ENCODE peak calls at places on chromosomes 12 and 14, in four cellular contexts. N is nucleus accumbens, B is epithelial cell of esophagus, V is A549. C is an unnamed sample.

GRCh38 chr12:84161296-84161695 is 751.3 kb downstream of the SLC6A15 start:
- DNase-seq in N (no peak), B (no peak), V (no peak), C (no peak)

GRCh38 chr12:76666272-76666845 is 97.6 kb upstream of the ZDHHC17 start:
- DNase-seq in V (no peak), B (no peak), N (no peak), C (no peak)

GRCh38 chr12:7460375-7461259 is 16.7 kb upstream of the CD163L1 start:
- DNase-seq in V (peak), N (peak), B (peak), C (peak)

GRCh38 chr12:58750484-58750883 is 169.8 kb downstream of the LRIG3 start:
- DNase-seq in N (no peak), V (peak), B (peak), C (no peak)

GRCh38 chr12:11667159-11667558 is 17.7 kb downstream of the ETV6 start:
- DNase-seq in N (no peak), B (no peak), V (no peak), C (no peak)

GRCh38 chr14:52885230-52885629 is 65.6 kb downstream of the FERMT2 start:
- DNase-seq in N (no peak), B (no peak), V (no peak), C (no peak)

GRCh38 chr14:72751276-72752033 is 142.4 kb downstream of the DPF3 start:
- DNase-seq in B (no peak), N (no peak), V (no peak), C (no peak)

GRCh38 chr14:24365600-24366374 is 2.2 kb upstream of the NFATC4 start:
- DNase-seq in N (peak), V (peak), B (peak), C (peak)

GRCh38 chr12:124865728-124866127 is 2.1 kb upstream of the SCARB1 start:
- DNase-seq in V (no peak), N (no peak), B (no peak), C (no peak)

GRCh38 chr14:69815556-69815955 is 18.5 kb upstream of the SLC10A1 start:
- DNase-seq in B (no peak), V (no peak), N (no peak), C (no peak)

GRCh38 chr12:50614167-50614762 is 109.5 kb downstream of the DIP2B start:
- DNase-seq in N (no peak), B (peak), V (no peak), C (no peak)

GRCh38 chr14:92551066-92551841 is 37.7 kb downstream of the RIN3 start:
- DNase-seq in N (no peak), B (no peak), V (no peak), C (no peak)

GRCh38 chr12:53427905-53428594 is 4.4 kb downstream of the AMHR2 start:
- DNase-seq in N (peak), B (peak), V (peak), C (no peak)

GRCh38 chr12:2256915-2257314 is 204.1 kb downstream of the CACNA1C start:
- DNase-seq in V (no peak), N (no peak), B (no peak), C (no peak)